ENCODE peak calls at places on chromosomes 12 and 14, in ten cellular contexts. J is tibial artery, P is A549, Y is stomach, D is GM12864, N is AG09309, M is aorta, A is upper lobe of left lung, I is pancreas, R is ovary. H is an unnamed sample.

GRCh38 chr14:89493877-89494634 is 77.0 kb upstream of the FOXN3 start:
- DNase-seq in M (no peak), D (peak; percentile 40), I (no peak), A (no peak), J (no peak), Y (no peak), R (no peak), P (no peak), N (no peak), H (no peak)

GRCh38 chr14:55102141-55102547 is 26.9 kb upstream of the LGALS3 start:
- DNase-seq in N (peak; percentile 100), M (peak; percentile 83), A (peak; percentile 34), R (peak; percentile 73), J (peak; percentile 90), Y (peak; percentile 83), I (peak; percentile 81), P (peak; percentile 84), D (peak; percentile 96), H (peak; percentile 94)

GRCh38 chr12:123387508-123388217 is 3.7 kb downstream of the KMT5A start:
- DNase-seq in I (no peak), D (no peak), A (no peak), R (peak; percentile 36), N (no peak), P (no peak), M (no peak), Y (no peak), J (no peak), H (no peak)

GRCh38 chr12:52380271-52380694 is 5.2 kb downstream of the KRT84 start:
- DNase-seq in I (no peak), P (peak; percentile 66), N (no peak), R (no peak), D (no peak), A (peak; percentile 77), M (no peak), J (no peak), Y (peak; percentile 57), H (no peak)

GRCh38 chr12:54977155-54977554 is 7.4 kb downstream of the TESPA1 start:
- DNase-seq in I (no peak), J (no peak), R (no peak), N (peak; percentile 21), P (no peak), A (no peak), D (no peak), Y (no peak), M (no peak), H (no peak)

GRCh38 chr14:85625925-85626585 is 96.1 kb downstream of the FLRT2 start:
- DNase-seq in Y (no peak), M (no peak), R (no peak), N (no peak), I (no peak), J (no peak), P (no peak), A (no peak), D (no peak), H (no peak)

GRCh38 chr12:49511410-49511809 is 27.4 kb upstream of the KCNH3 start:
- DNase-seq in A (no peak), Y (no peak), M (no peak), R (no peak), I (no peak), P (no peak), D (no peak), N (no peak), J (no peak), H (no peak)

GRCh38 chr14:58749066-58749669 is 111.4 kb downstream of the DACT1 start:
- DNase-seq in J (peak; percentile 49), I (no peak), P (peak; percentile 76), Y (peak; percentile 51), D (no peak), A (no peak), N (peak; percentile 80), R (no peak), M (peak; percentile 69), H (no peak)

GRCh38 chr12:124715121-124715990 is 147.9 kb upstream of the NCOR2 start:
- DNase-seq in J (no peak), M (no peak), I (no peak), R (no peak), D (no peak), P (peak; percentile 73), N (no peak), A (peak; percentile 81), Y (peak; percentile 49), H (no peak)

DNA sequence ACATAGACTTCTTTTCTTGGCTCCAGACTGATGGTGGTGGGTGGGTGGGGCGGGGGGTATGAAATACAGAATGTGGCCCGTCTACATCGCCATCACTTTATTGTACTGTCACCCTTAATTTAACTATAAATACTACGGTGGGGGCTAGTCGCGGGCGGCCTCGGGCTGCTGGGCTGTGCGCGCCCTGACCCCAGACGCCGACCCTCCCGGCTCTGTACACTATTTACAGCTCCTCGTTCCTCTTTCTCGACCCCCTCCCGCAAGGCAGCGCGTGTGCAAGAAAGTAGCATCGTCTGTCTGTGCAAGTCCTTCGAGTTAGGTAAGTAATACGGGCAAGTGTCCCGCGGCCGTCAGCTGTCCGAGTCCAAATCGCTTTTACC is 1.8 kb downstream of the GSC start:
- DNase-seq in N (no peak), D (no peak), M (no peak), A (peak; percentile 54), P (no peak), Y (no peak), J (no peak), I (no peak), R (no peak), H (no peak)
- H3K4me3 ChIP-seq in N (peak overlapping the region; percentile 47), D (no peak overlapping the region), M (no peak overlapping the region), A (peak overlapping the region; percentile 24), P (no peak overlapping the region), Y (peak overlapping the region; percentile 59), J (peak overlapping the region; percentile 51), I (no peak overlapping the region), R (no peak overlapping the region), H (peak overlapping the region; percentile 61)

DNA sequence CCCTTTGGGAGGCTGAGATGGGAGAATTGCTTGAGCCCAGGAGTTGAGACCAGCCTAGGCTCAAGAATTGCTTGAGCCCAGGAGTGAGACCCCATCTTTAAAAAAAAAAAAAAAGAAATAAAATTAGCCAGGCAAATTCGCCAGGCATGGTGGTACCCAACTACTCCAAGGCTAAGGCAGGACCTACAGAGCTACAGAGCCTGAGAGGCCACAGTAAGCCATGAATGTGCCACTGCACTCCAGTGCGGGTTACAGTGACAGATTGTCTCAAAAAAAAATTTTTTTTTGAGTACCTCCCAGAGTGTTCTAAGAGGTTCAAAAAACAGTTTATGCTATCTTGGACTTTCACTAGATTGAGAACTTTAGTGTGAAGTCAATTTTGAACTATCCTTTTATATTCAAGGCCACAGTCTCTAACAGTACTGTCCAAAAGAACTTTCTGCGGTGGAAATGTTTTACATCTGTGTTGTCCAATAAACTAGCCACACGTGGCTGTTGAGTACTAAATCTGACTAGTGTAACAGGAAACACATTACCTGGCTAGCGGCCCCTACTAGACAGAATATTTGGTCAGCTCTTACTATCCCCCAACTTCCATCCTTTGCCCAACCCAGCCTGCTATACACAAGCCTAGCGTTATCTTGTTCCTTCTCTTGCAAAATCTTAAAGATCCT is 2.4 kb downstream of the RPL36AL start:
- DNase-seq in M (no peak), R (no peak), P (no peak), A (no peak), D (no peak), Y (no peak), N (no peak), J (no peak), I (no peak), H (no peak)
- H3K4me3 ChIP-seq in M (no peak overlapping the region), R (no peak overlapping the region), P (no peak overlapping the region), A (no peak overlapping the region), D (no peak overlapping the region), Y (no peak overlapping the region), N (no peak overlapping the region), J (no peak overlapping the region), I (no peak overlapping the region), H (no peak overlapping the region)

DNA sequence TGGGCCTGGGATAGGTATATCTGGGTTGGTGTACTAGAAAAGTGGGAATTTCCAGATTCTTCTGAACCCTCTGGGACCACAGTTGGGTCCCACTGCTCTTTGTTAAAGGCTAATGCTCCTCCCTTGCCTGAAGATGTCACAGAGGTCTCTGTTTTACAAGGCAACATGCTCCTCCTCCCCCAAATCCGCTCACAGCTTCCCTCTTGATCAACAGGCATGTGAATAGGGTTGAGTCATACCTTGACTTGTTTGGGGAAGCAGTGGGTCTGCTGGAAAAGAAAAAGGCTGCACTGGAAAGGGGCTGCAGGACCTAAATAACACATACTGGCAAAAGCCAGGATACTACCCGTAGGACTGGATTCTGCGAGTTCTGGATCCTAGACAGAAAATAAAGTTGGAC is 165.4 kb upstream of the TMEM260 start:
- DNase-seq in I (no peak), D (no peak), J (no peak), R (no peak), P (no peak), M (no peak), A (no peak), Y (no peak), N (no peak), H (no peak)
- H3K4me3 ChIP-seq in I (no peak overlapping the region), D (no peak overlapping the region), J (no peak overlapping the region), R (no peak overlapping the region), P (no peak overlapping the region), M (no peak overlapping the region), A (no peak overlapping the region), Y (no peak overlapping the region), N (no peak overlapping the region), H (no peak overlapping the region)

GRCh38 chr12:3265406-3265805 is 188.2 kb downstream of the TSPAN9 start:
- DNase-seq in A (no peak), R (no peak), Y (no peak), I (no peak), N (no peak), D (no peak), J (no peak), M (no peak), P (no peak), H (no peak)

GRCh38 chr12:3262466-3262865 is 185.3 kb downstream of the TSPAN9 start:
- DNase-seq in D (no peak), M (no peak), N (no peak), P (no peak), R (no peak), Y (no peak), J (no peak), I (no peak), A (no peak), H (no peak)

GRCh38 chr12:3263282-3263681 is 186.1 kb downstream of the TSPAN9 start:
- DNase-seq in M (no peak), I (no peak), R (no peak), A (no peak), P (no peak), Y (no peak), D (no peak), J (no peak), N (no peak), H (no peak)

GRCh38 chr12:3261782-3262359 is 184.7 kb downstream of the TSPAN9 start:
- DNase-seq in M (no peak), A (no peak), D (no peak), N (no peak), Y (no peak), J (peak; percentile 41), I (no peak), R (no peak), P (no peak), H (no peak)

DNA sequence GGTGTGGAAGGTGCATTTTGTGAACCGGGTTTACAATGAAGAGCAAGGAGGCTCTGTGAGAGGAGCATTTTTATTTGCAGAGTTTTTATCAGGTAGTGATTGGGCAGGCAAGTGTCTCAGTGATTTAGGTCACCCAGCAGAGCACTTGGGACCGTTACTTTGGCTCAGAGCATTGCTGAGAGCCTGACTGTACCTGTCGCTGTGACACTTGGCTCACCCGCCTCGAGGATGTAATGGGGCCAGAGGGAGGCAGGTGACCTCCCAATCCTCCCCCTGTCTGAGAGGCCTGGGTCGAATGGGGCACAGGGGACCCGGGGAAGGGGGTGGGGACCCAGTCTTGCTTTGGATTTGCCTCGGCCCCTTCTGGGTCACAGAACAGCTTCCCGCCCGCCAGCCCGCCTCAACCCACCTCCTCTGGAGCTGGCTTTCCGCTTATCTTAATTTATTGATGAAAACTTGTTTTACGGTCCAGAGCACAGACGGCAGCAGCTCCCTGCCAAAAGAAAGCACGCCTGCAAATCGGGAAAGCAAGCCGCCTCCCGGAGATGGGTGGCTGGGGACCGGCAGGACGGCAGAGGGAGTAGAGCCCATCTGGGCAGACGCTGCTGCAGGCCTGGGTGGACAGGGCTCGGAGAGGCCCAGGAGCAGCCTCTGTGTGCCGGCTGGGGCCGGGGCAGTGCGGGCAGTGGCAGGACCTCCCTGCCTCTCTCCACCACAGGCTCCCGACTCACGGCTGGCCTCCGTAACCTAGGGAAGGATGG is 186.9 kb downstream of the TSPAN9 start:
- DNase-seq in M (no peak), Y (no peak), R (no peak), J (no peak), I (no peak), P (no peak), N (no peak), D (no peak), A (peak; percentile 78), H (no peak)
- H3K4me3 ChIP-seq in M (no peak overlapping the region), Y (no peak overlapping the region), R (no peak overlapping the region), J (no peak overlapping the region), I (no peak overlapping the region), P (no peak overlapping the region), N (no peak overlapping the region), D (no peak overlapping the region), A (no peak overlapping the region), H (no peak overlapping the region)